ENCODE peak calls at places on chromosome 18, in seven cellular contexts. One of them, this sample, is unnamed.

GRCh38 chr18:9673296-9674251 is 34.5 kb upstream of the RAB31 start:
- DNase-seq in Peyer's patch: peak; percentile 66
- DNase-seq in colonic mucosa: peak; percentile 61
- DNase-seq in IMR-90: peak; percentile 58
- DNase-seq in PC-9: peak; percentile 100
- DNase-seq in CD8-positive, alpha-beta T cell: no peak
- DNase-seq in hepatocyte: peak; percentile 79
- DNase-seq in this sample: peak; percentile 32

GRCh38 chr18:58263055-58263732 is 219.2 kb downstream of the NEDD4L start:
- DNase-seq in Peyer's patch: no peak
- DNase-seq in colonic mucosa: no peak
- DNase-seq in IMR-90: peak; percentile 24
- DNase-seq in PC-9: peak; percentile 95
- DNase-seq in CD8-positive, alpha-beta T cell: no peak
- DNase-seq in hepatocyte: peak; percentile 58
- DNase-seq in this sample: no peak

GRCh38 chr18:32701288-32701687 is 71.5 kb downstream of the KLHL14 start:
- DNase-seq in Peyer's patch: no peak
- DNase-seq in colonic mucosa: no peak
- DNase-seq in IMR-90: no peak
- DNase-seq in PC-9: no peak
- DNase-seq in CD8-positive, alpha-beta T cell: no peak
- DNase-seq in hepatocyte: no peak
- DNase-seq in this sample: no peak

GRCh38 chr18:3121256-3121655 is 98.5 kb downstream of the MYOM1 start:
- DNase-seq in Peyer's patch: no peak
- DNase-seq in colonic mucosa: no peak
- DNase-seq in IMR-90: no peak
- DNase-seq in PC-9: no peak
- DNase-seq in CD8-positive, alpha-beta T cell: no peak
- DNase-seq in hepatocyte: no peak
- DNase-seq in this sample: no peak

GRCh38 chr18:65235966-65236634 is 514.7 kb upstream of the CDH7 start:
- DNase-seq in Peyer's patch: no peak
- DNase-seq in colonic mucosa: no peak
- DNase-seq in IMR-90: no peak
- DNase-seq in PC-9: no peak
- DNase-seq in CD8-positive, alpha-beta T cell: no peak
- DNase-seq in hepatocyte: peak; percentile 14
- DNase-seq in this sample: no peak

GRCh38 chr18:7572837-7573236 is 5.7 kb downstream of the PTPRM start:
- DNase-seq in Peyer's patch: no peak
- DNase-seq in colonic mucosa: no peak
- DNase-seq in IMR-90: peak; percentile 34
- DNase-seq in PC-9: no peak
- DNase-seq in CD8-positive, alpha-beta T cell: no peak
- DNase-seq in hepatocyte: no peak
- DNase-seq in this sample: no peak

GRCh38 chr18:70421471-70421870 is 132.6 kb downstream of the SOCS6 start:
- DNase-seq in Peyer's patch: no peak
- DNase-seq in colonic mucosa: no peak
- DNase-seq in IMR-90: peak; percentile 45
- DNase-seq in PC-9: peak; percentile 88
- DNase-seq in CD8-positive, alpha-beta T cell: no peak
- DNase-seq in hepatocyte: no peak
- DNase-seq in this sample: no peak

GRCh38 chr18:70490008-70490933 is 201.4 kb downstream of the SOCS6 start:
- DNase-seq in Peyer's patch: no peak
- DNase-seq in colonic mucosa: peak; percentile 54
- DNase-seq in IMR-90: peak; percentile 57
- DNase-seq in PC-9: no peak
- DNase-seq in CD8-positive, alpha-beta T cell: no peak
- DNase-seq in hepatocyte: peak; percentile 73
- DNase-seq in this sample: no peak

GRCh38 chr18:70382032-70382431 is 93.2 kb downstream of the SOCS6 start:
- DNase-seq in Peyer's patch: no peak
- DNase-seq in colonic mucosa: peak; percentile 34
- DNase-seq in IMR-90: no peak
- DNase-seq in PC-9: peak; percentile 53
- DNase-seq in CD8-positive, alpha-beta T cell: no peak
- DNase-seq in hepatocyte: no peak
- DNase-seq in this sample: no peak

GRCh38 chr18:31493941-31494340 is 4.0 kb upstream of the DSG2 start:
- DNase-seq in Peyer's patch: no peak
- DNase-seq in colonic mucosa: peak; percentile 42
- DNase-seq in IMR-90: no peak
- DNase-seq in PC-9: no peak
- DNase-seq in CD8-positive, alpha-beta T cell: no peak
- DNase-seq in hepatocyte: no peak
- DNase-seq in this sample: peak; percentile 43

GRCh38 chr18:75408554-75409506 is 18.7 kb downstream of the SMIM21 start:
- DNase-seq in Peyer's patch: no peak
- DNase-seq in colonic mucosa: no peak
- DNase-seq in IMR-90: peak; percentile 100
- DNase-seq in PC-9: peak; percentile 55
- DNase-seq in CD8-positive, alpha-beta T cell: no peak
- DNase-seq in hepatocyte: peak; percentile 24
- DNase-seq in this sample: no peak

GRCh38 chr18:35099911-35100310 is 58.7 kb downstream of the MAPRE2 start:
- DNase-seq in Peyer's patch: no peak
- DNase-seq in colonic mucosa: no peak
- DNase-seq in IMR-90: peak; percentile 70
- DNase-seq in PC-9: no peak
- DNase-seq in CD8-positive, alpha-beta T cell: no peak
- DNase-seq in hepatocyte: no peak
- DNase-seq in this sample: no peak

GRCh38 chr18:63741769-63742168 is 33.4 kb upstream of the SERPINB7 start:
- DNase-seq in Peyer's patch: no peak
- DNase-seq in colonic mucosa: no peak
- DNase-seq in IMR-90: peak; percentile 61
- DNase-seq in PC-9: no peak
- DNase-seq in CD8-positive, alpha-beta T cell: no peak
- DNase-seq in hepatocyte: no peak
- DNase-seq in this sample: no peak

GRCh38 chr18:46632401-46633089 is 24.5 kb downstream of the LOXHD1 start:
- DNase-seq in Peyer's patch: no peak
- DNase-seq in colonic mucosa: no peak
- DNase-seq in IMR-90: peak; percentile 17
- DNase-seq in PC-9: no peak
- DNase-seq in CD8-positive, alpha-beta T cell: no peak
- DNase-seq in hepatocyte: no peak
- DNase-seq in this sample: no peak

GRCh38 chr18:64110692-64111480 is 38.0 kb downstream of the LINC00305 start:
- DNase-seq in Peyer's patch: no peak
- DNase-seq in colonic mucosa: no peak
- DNase-seq in IMR-90: no peak
- DNase-seq in PC-9: peak; percentile 61
- DNase-seq in CD8-positive, alpha-beta T cell: no peak
- DNase-seq in hepatocyte: peak; percentile 16
- DNase-seq in this sample: no peak

GRCh38 chr18:42184685-42185477 is 229.8 kb downstream of the PIK3C3 start:
- DNase-seq in Peyer's patch: no peak
- DNase-seq in colonic mucosa: no peak
- DNase-seq in IMR-90: no peak
- DNase-seq in PC-9: no peak
- DNase-seq in CD8-positive, alpha-beta T cell: no peak
- DNase-seq in hepatocyte: no peak
- DNase-seq in this sample: no peak

GRCh38 chr18:9743200-9744016 is 35.3 kb downstream of the RAB31 start:
- DNase-seq in Peyer's patch: no peak
- DNase-seq in colonic mucosa: no peak
- DNase-seq in IMR-90: peak; percentile 98
- DNase-seq in PC-9: peak; percentile 96
- DNase-seq in CD8-positive, alpha-beta T cell: no peak
- DNase-seq in hepatocyte: peak; percentile 49
- DNase-seq in this sample: no peak

GRCh38 chr18:76455015-76455676 is 39.9 kb downstream of the ZNF516 start:
- DNase-seq in Peyer's patch: no peak
- DNase-seq in colonic mucosa: no peak
- DNase-seq in IMR-90: no peak
- DNase-seq in PC-9: no peak
- DNase-seq in CD8-positive, alpha-beta T cell: no peak
- DNase-seq in hepatocyte: no peak
- DNase-seq in this sample: no peak

GRCh38 chr18:74834424-74835309 is 237.0 kb downstream of the ZNF407 start:
- DNase-seq in Peyer's patch: no peak
- DNase-seq in colonic mucosa: no peak
- DNase-seq in IMR-90: peak; percentile 11
- DNase-seq in PC-9: peak; percentile 70
- DNase-seq in CD8-positive, alpha-beta T cell: no peak
- DNase-seq in hepatocyte: no peak
- DNase-seq in this sample: no peak

GRCh38 chr18:36544036-36544725 is 246.7 kb downstream of the FHOD3 start:
- DNase-seq in Peyer's patch: no peak
- DNase-seq in colonic mucosa: no peak
- DNase-seq in IMR-90: no peak
- DNase-seq in PC-9: no peak
- DNase-seq in CD8-positive, alpha-beta T cell: no peak
- DNase-seq in hepatocyte: no peak
- DNase-seq in this sample: no peak

GRCh38 chr18:7038330-7038846 is 79.2 kb downstream of the LAMA1 start:
- DNase-seq in Peyer's patch: peak; percentile 20
- DNase-seq in colonic mucosa: peak; percentile 62
- DNase-seq in IMR-90: peak; percentile 99
- DNase-seq in PC-9: no peak
- DNase-seq in CD8-positive, alpha-beta T cell: no peak
- DNase-seq in hepatocyte: peak; percentile 69
- DNase-seq in this sample: no peak

GRCh38 chr18:34659579-34660517 is 50.2 kb upstream of the DTNA start:
- DNase-seq in Peyer's patch: peak; percentile 30
- DNase-seq in colonic mucosa: peak; percentile 74
- DNase-seq in IMR-90: peak; percentile 97
- DNase-seq in PC-9: peak; percentile 65
- DNase-seq in CD8-positive, alpha-beta T cell: no peak
- DNase-seq in hepatocyte: peak; percentile 89
- DNase-seq in this sample: peak; percentile 62

GRCh38 chr18:38422216-38422615 is 856.6 kb upstream of the CELF4 start:
- DNase-seq in Peyer's patch: no peak
- DNase-seq in colonic mucosa: no peak
- DNase-seq in IMR-90: no peak
- DNase-seq in PC-9: no peak
- DNase-seq in CD8-positive, alpha-beta T cell: no peak
- DNase-seq in hepatocyte: no peak
- DNase-seq in this sample: no peak

GRCh38 chr18:38427736-38428135 is 862.1 kb upstream of the CELF4 start:
- DNase-seq in Peyer's patch: no peak
- DNase-seq in colonic mucosa: no peak
- DNase-seq in IMR-90: no peak
- DNase-seq in PC-9: no peak
- DNase-seq in CD8-positive, alpha-beta T cell: no peak
- DNase-seq in hepatocyte: no peak
- DNase-seq in this sample: no peak

GRCh38 chr18:38427234-38427633 is 861.6 kb upstream of the CELF4 start:
- DNase-seq in Peyer's patch: no peak
- DNase-seq in colonic mucosa: no peak
- DNase-seq in IMR-90: no peak
- DNase-seq in PC-9: no peak
- DNase-seq in CD8-positive, alpha-beta T cell: no peak
- DNase-seq in hepatocyte: no peak
- DNase-seq in this sample: no peak
- TF ChIP-seq CTCF in Peyer's patch: no peak
- TF ChIP-seq CTCF in colonic mucosa: no peak
- TF ChIP-seq CTCF in IMR-90: no peak
- TF ChIP-seq CTCF in PC-9: no peak
- TF ChIP-seq CTCF in CD8-positive, alpha-beta T cell: no peak
- TF ChIP-seq CTCF in hepatocyte: no peak
- TF ChIP-seq CTCF in this sample: no peak

GRCh38 chr18:47912794-47913594 is 17.5 kb downstream of the SMAD2 start:
- DNase-seq in Peyer's patch: no peak
- DNase-seq in colonic mucosa: no peak
- DNase-seq in IMR-90: no peak
- DNase-seq in PC-9: no peak
- DNase-seq in CD8-positive, alpha-beta T cell: no peak
- DNase-seq in hepatocyte: no peak
- DNase-seq in this sample: no peak
- H3K4me1 ChIP-seq in Peyer's patch: peaks cover 32% of the 10 kb centered on the region
- H3K4me1 ChIP-seq in colonic mucosa: peaks cover 1% of the 10 kb centered on the region
- H3K4me1 ChIP-seq in IMR-90: no peaks in the 10 kb centered on the region
- H3K4me1 ChIP-seq in PC-9: peaks cover 5% of the 10 kb centered on the region
- H3K4me1 ChIP-seq in CD8-positive, alpha-beta T cell: peaks cover 41% of the 10 kb centered on the region
- H3K4me1 ChIP-seq in hepatocyte: peaks cover 24% of the 10 kb centered on the region
- H3K4me1 ChIP-seq in this sample: peaks cover 15% of the 10 kb centered on the region

DNA sequence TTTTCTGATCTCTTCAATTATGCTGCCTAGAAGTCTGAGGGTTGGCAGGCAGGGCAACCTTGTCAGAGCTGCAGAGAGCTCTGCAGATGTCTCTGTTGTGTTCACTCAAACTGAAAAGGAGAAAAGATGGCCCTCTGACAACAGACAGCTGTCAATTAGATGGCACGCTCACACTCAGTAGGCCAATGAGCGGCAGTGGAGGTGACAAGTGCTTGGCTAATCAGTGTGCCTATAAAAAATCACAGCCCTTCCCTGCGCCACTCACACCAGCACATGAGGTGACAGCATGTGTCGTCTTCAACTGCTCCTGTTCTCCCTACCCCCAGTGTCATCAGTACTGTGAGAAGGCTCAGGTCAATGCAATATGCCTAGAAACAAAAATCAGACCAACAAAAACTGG is 203.9 kb downstream of the TCF4 start:
- DNase-seq in Peyer's patch: no peak
- DNase-seq in colonic mucosa: no peak
- DNase-seq in IMR-90: no peak
- DNase-seq in PC-9: no peak
- DNase-seq in CD8-positive, alpha-beta T cell: no peak
- DNase-seq in hepatocyte: no peak
- DNase-seq in this sample: no peak
- H3K36me3 ChIP-seq in Peyer's patch: no peaks in the 10 kb centered on the region
- H3K36me3 ChIP-seq in colonic mucosa: no peaks in the 10 kb centered on the region
- H3K36me3 ChIP-seq in IMR-90: peaks cover 2% of the 10 kb centered on the region
- H3K36me3 ChIP-seq in PC-9: no peaks in the 10 kb centered on the region
- H3K36me3 ChIP-seq in CD8-positive, alpha-beta T cell: no peaks in the 10 kb centered on the region
- H3K36me3 ChIP-seq in hepatocyte: no peaks in the 10 kb centered on the region
- H3K36me3 ChIP-seq in this sample: no peaks in the 10 kb centered on the region

DNA sequence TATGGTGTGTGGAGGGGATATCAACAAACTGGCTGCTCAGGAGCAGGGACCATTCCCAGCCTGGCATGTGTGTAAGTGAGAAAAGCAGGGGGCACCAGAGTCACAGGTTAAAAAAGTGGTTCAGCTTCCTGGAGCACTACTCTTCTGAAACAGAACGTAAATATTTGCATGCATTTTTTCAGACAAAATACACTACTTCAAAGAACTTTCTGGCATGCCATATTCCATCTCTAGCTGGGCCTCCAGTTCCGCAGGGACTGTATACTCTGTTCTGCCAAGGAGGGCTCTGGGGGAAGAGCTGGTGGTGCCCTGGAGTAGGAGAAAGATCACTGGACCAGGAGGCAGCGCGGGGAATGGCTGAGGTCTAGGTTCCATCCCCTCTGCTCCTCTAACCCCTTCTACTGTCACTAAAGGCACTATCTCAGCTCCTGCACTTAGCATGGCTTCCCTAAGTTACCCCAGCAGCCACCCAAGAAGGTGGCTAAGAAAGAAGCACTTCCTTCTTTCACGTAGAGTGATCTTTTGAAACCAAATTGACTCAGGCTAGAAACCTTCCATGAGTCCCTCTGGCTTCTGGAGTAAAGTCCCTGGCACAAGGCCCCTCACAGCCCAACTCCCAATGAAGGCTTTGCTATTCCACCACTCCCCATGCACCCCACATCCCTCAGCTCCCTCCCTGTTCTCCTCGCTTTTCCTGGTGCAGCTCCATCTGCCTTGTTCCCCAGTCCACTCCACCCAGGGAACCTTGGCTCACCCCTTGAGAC is 57.6 kb upstream of the CABLES1 start:
- DNase-seq in Peyer's patch: no peak
- DNase-seq in colonic mucosa: no peak
- DNase-seq in IMR-90: no peak
- DNase-seq in PC-9: no peak
- DNase-seq in CD8-positive, alpha-beta T cell: no peak
- DNase-seq in hepatocyte: peak; percentile 64
- DNase-seq in this sample: no peak
- TF ChIP-seq CTCF in Peyer's patch: no peak
- TF ChIP-seq CTCF in colonic mucosa: peak; percentile 37
- TF ChIP-seq CTCF in IMR-90: peak; percentile 28
- TF ChIP-seq CTCF in PC-9: peak; percentile 43
- TF ChIP-seq CTCF in CD8-positive, alpha-beta T cell: no peak
- TF ChIP-seq CTCF in hepatocyte: peak; percentile 50
- TF ChIP-seq CTCF in this sample: no peak

This sample was measured in mucosa of descending colon.